ENCODE peak calls at places on chromosomes 5 and 9, in seven cellular contexts. N is GM23338, I is H1, H is K562, M is breast epithelium, U is GM12878, C is upper lobe of left lung. F is an unnamed sample.

GRCh38 chr5:95846554-95847260 is 24.2 kb upstream of the GLRX start:
- DNase-seq in U (no peak), C (no peak), M (no peak), I (peak), H (peak), N (peak), F (peak)

GRCh38 chr5:168315991-168316578 is 24.6 kb downstream of the WWC1 start:
- DNase-seq in N (no peak), M (peak), C (no peak), H (no peak), U (no peak), I (no peak), F (peak)

GRCh38 chr5:134738963-134739661 is 764 bp downstream of the CAMLG start:
- DNase-seq in C (no peak), I (peak), M (peak), U (no peak), H (peak), N (peak), F (peak)

GRCh38 chr5:143008809-143009521 is 238.8 kb downstream of the ARHGAP26 start:
- DNase-seq in U (peak), N (no peak), M (no peak), H (no peak), I (no peak), C (no peak), F (peak)

GRCh38 chr9:116141864-116142561 is 11.6 kb upstream of the PAPPA start:
- DNase-seq in C (no peak), N (no peak), H (no peak), U (no peak), M (no peak), I (no peak), F (no peak)

GRCh38 chr5:81265101-81265500 is 32.0 kb downstream of the CKMT2 start:
- DNase-seq in U (no peak), M (no peak), C (no peak), N (no peak), H (no peak), I (no peak), F (no peak)

GRCh38 chr5:134026521-134027202 is 21.9 kb upstream of the VDAC1 start:
- DNase-seq in N (peak), C (no peak), U (no peak), M (peak), H (peak), I (peak), F (peak)

GRCh38 chr5:173973614-173973969 is 15.4 kb upstream of the C5orf47 start:
- DNase-seq in H (peak), C (peak), I (peak), N (peak), M (no peak), U (no peak), F (peak)

GRCh38 chr5:137320056-137321045 is 178.8 kb downstream of the SPOCK1 start:
- DNase-seq in M (peak), N (peak), C (no peak), U (no peak), I (peak), H (peak), F (no peak)
- TF ChIP-seq POLR2AphosphoS5 in M (no peak), N (no peak), C (no peak), U (no peak), I (no peak), H (no peak), F (no peak)

GRCh38 chr9:2055203-2055658 is 40.1 kb downstream of the SMARCA2 start:
- DNase-seq in I (no peak), U (peak), N (no peak), H (no peak), M (no peak), C (no peak), F (no peak)

GRCh38 chr9:2050236-2050635 is 35.1 kb downstream of the SMARCA2 start:
- DNase-seq in I (no peak), N (no peak), M (no peak), H (no peak), U (no peak), C (no peak), F (no peak)

GRCh38 chr9:2059131-2059929 is 44.2 kb downstream of the SMARCA2 start:
- DNase-seq in I (no peak), N (no peak), H (no peak), C (no peak), M (no peak), U (no peak), F (no peak)

DNA sequence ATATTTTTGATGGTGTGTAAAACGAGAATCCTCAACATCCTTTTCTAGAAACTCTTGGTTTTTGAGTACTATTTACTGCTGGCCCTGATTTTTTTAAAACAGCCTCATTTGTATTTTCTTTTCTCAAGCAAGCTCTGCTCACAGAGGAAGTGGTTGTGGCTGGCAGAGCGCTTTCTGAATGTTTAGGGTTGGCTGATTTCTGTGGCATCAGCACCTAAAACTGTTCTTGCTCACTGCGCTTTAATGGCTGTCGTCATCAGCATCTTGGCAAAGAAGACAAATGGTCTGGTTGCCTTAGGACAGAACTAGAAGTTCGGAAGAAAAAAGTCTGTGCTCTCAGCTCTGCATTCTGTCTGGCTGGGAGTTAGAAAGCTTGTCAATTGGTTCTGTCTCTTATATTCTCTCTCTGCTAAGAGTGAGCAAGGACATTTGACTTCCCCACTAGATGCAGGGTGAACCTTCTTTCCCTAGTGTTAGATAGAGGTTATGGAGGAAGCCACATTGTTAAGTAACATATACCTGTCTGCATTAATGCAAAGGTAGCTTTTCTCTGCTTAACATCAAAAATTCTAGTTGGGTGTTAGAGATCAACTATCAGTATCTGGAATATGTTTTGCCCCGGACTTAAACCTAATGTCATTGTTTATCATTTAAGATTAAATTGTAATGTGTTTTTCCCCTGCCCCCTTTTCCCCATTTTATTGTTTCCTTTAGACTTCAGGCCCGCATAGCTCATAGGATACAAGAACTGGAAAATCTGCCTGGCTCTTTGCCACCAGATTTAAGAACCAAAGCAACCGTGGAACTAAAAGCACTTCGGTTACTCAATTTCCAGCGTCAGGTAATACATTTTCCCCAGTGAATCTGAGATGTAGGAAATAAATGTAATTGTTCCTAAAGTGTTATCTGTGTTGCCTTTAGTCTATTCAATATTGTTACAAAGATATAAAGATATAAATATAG is 39.0 kb downstream of the SMARCA2 start:
- DNase-seq in N (no peak), H (no peak), M (peak), C (no peak), I (no peak), U (peak), F (peak)
- TF ChIP-seq POLR2AphosphoS5 in N (no peak), H (no peak), M (no peak), C (no peak), I (no peak), U (peak), F (peak)

GRCh38 chr5:13470256-13470655 is 474.2 kb downstream of the DNAH5 start:
- DNase-seq in N (no peak), C (no peak), M (no peak), H (no peak), I (no peak), U (no peak), F (no peak)

GRCh38 chr5:13472834-13473233 is 471.7 kb downstream of the DNAH5 start:
- DNase-seq in U (no peak), I (no peak), M (no peak), C (no peak), H (no peak), N (no peak), F (no peak)

GRCh38 chr5:13470975-13471374 is 473.5 kb downstream of the DNAH5 start:
- DNase-seq in U (no peak), N (no peak), C (no peak), M (no peak), H (no peak), I (no peak), F (no peak)
- TF ChIP-seq POLR2AphosphoS5 in U (no peak), N (no peak), C (no peak), M (no peak), H (no peak), I (no peak), F (no peak)

DNA sequence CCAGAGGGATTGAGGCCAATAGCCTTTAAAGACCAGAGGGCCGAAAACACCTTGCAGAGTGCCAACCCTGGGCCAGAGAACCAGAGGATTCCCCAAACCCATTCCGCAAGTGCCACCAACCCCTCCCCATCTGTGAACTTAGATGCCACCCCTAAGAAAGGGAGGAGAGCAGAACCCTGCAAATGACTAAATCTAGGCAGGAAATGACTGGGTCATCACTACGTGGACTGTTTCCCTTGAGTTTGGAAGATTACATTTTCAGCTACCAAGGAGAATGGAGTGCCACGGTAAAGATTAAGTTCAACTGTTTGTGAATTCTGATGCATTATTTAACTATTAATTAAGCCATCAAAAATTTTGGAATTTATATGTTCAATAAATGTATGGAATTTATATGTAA is 142.8 kb downstream of the ENC1 start:
- DNase-seq in H (no peak), C (no peak), M (no peak), N (no peak), I (no peak), U (no peak), F (no peak)
- TF ChIP-seq POLR2AphosphoS5 in H (no peak), C (no peak), M (no peak), N (no peak), I (no peak), U (no peak), F (no peak)

DNA sequence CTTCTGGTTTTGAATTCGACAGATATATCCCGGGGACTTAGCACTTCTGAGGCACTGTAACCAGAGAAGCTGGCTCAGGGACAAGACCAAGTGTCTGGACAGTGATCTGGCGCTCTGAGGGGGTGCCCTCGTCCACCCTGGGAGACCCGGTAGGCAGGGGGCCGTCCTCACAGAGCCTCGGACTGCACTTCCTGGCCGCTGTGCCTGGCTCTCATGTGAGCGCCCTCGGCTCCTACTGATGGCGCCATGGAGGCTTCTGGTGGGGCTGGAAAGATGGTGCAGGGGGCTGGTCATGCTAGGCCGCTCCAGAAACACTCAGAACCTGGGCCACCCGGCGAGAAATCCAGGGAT is 18.8 kb upstream of the SLC6A3 start:
- DNase-seq in I (no peak), N (no peak), C (no peak), U (no peak), M (no peak), H (no peak), F (no peak)
- TF ChIP-seq POLR2AphosphoS5 in I (no peak), N (no peak), C (no peak), U (no peak), M (no peak), H (no peak), F (no peak)

GRCh38 chr5:43602818-43603534 is at the start of gene NNT:
- DNase-seq in H (peak), U (no peak), M (peak), N (peak), C (peak), I (peak), F (peak)
- TF ChIP-seq POLR2AphosphoS5 in H (no peak), U (peak), M (no peak), N (peak), C (peak), I (no peak), F (no peak)

GRCh38 chr5:67234671-67235176 is 38.1 kb upstream of the CD180 start:
- DNase-seq in H (peak), I (no peak), N (no peak), U (no peak), M (peak), C (no peak), F (no peak)
- TF ChIP-seq POLR2AphosphoS5 in H (no peak), I (no peak), N (no peak), U (no peak), M (peak), C (peak), F (no peak)

DNA sequence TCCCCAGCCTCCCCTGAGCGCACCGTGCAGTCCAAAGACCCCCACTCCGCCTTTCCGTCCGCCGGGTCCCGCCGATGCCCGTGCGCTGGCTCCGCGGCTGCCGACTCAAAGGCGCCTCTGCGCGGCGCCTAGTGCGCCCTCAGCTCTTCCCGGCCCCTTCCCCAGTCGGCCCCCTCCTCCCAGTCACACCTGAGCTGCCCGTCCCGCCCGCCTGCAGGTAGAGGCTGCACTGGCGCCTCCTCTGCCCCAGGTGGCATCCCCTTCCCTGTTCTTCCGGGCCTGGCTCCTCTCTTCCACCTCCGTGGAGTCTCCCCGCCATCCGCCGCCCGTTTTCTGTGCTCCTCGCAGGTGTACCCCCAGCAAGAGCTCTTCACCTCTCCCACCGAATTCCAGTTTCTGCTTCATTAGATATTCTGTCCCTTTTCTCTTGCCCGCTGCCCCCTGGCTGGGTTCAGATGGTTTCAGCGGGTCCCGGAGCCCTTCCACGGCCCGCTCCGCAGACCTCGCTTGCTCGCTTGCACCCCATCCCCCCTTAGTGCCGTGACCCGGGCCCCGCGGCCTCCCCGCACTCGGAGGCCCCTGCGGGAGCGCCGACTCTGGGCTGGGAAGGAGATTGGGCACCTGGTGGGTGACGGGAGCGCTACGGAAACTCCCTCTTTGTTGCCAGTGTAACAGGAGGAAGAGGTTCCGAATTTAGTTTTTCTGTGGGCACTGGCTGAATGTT is 707 bp downstream of the SLC44A1 start:
- DNase-seq in U (no peak), M (peak), H (no peak), C (peak), N (peak), I (peak), F (peak)
- TF ChIP-seq POLR2AphosphoS5 in U (peak), M (no peak), H (no peak), C (no peak), N (peak), I (peak), F (peak)

GRCh38 chr9:108322326-108323098 is 533.3 kb downstream of the ACTL7B start:
- DNase-seq in I (no peak), C (no peak), M (no peak), N (no peak), H (no peak), U (no peak), F (no peak)
- TF ChIP-seq POLR2AphosphoS5 in I (no peak), C (no peak), M (no peak), N (no peak), H (no peak), U (no peak), F (no peak)

DNA sequence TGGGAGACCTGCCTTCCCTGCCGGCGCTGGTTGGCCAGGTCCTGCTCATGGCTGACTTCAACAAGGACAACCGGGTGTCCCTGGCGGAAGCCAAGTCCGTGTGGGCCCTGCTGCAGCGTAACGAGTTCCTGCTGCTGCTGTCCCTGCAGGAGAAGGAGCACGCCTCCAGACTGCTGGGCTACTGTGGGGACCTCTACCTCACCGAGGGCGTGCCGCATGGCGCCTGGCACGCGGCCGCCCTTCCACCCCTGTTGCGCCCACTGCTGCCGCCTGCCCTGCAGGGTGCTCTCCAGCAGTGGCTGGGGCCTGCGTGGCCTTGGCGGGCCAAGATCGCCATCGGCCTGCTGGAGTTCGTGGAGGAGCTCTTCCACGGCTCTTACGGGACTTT is 10.6 kb downstream of the DIPK1B start:
- DNase-seq in U (no peak), M (no peak), I (no peak), H (no peak), N (no peak), C (peak), F (no peak)
- TF ChIP-seq POLR2AphosphoS5 in U (no peak), M (no peak), I (no peak), H (no peak), N (no peak), C (no peak), F (no peak)